ENCODE peak calls at places on chromosomes 3 and 15, in four cellular contexts. T is HepG2, J is K562, E is HCT116. F is an unnamed sample.
A peak's percentile ranks its signal among the peaks of the same experiment; 100 is the strongest.

GRCh38 chr3:99755831-99756230 is 61.8 kb upstream of the CMSS1 start:
- DNase-seq in T (no peak), J (no peak), E (no peak), F (no peak)

GRCh38 chr3:179929091-179929529 is 107.6 kb downstream of the PEX5L start:
- DNase-seq in T (peak; percentile 35), J (peak; percentile 44), E (peak; percentile 37), F (peak; percentile 71)

GRCh38 chr15:28001641-28002040 is 97.5 kb downstream of the OCA2 start:
- DNase-seq in T (no peak), J (no peak), E (no peak), F (no peak)

GRCh38 chr3:146283796-146284485 is 33.0 kb upstream of the PLSCR4 start:
- DNase-seq in T (peak; percentile 38), J (no peak), E (no peak), F (no peak)

GRCh38 chr15:69016021-69016595 is 1.6 kb downstream of the NOX5 start:
- DNase-seq in T (no peak), J (no peak), E (no peak), F (no peak)

GRCh38 chr3:131020122-131020693 is 6.4 kb downstream of the ASTE1 start:
- DNase-seq in T (no peak), J (no peak), E (no peak), F (no peak)

GRCh38 chr15:28892789-28893610 is 7.2 kb downstream of the APBA2 start:
- DNase-seq in T (no peak), J (no peak), E (no peak), F (no peak)

GRCh38 chr3:40869939-40870338 is 329.4 kb upstream of the CTNNB1 start:
- DNase-seq in T (no peak), J (no peak), E (no peak), F (no peak)

GRCh38 chr3:117248149-117248548 is 538.6 kb downstream of the TUSC7 start:
- DNase-seq in T (no peak), J (no peak), E (no peak), F (no peak)

DNA sequence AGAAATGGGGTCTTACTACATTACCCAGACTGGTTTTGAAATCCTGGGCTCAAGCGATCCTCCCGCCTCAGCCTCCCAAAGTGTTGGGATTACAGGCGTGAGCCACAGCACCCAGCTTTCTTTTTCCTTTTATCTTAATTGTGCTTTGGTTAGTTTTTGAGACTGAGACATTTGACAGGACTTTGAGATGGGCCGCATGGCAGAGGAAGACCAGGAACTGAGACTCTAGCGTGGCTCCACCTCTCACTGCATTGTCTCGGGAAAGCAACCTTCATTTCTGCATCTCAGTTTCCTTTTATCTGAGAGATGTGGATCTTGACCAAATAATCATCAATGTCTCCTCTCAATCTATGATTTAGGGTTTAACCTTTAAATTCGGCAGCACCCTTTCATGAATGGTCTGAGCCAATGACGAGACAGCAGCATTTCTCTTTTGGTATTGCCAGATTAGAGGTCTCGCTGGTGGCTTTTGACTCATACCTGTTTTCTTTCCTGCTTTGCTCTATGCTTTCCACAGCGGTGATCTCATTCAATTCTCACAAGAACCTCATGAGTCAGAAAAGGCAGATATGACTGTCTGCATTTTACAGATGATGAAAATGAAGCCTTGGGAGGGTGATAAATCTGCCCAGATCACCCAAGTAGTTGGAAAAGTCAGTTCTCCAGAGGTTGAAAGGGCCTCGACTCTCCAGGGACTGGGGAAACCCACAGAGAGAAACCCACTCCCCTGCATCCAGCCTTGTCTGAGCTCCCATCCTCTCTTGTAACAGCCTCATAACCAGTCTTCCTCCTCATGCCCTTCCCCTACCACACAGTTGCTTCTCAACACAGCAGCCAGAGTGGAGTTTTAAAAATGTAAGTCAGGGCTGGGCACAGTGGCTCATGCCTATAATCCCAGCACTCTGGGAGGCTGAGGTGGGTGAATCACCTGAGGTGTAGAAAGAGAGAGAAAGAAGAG is 84.8 kb upstream of the FOXB1 start:
- DNase-seq in T (no peak), J (no peak), E (no peak), F (no peak)
- TF ChIP-seq FOSL1 in T (no peak), J (no peak), E (no peak), F (no peak)

DNA sequence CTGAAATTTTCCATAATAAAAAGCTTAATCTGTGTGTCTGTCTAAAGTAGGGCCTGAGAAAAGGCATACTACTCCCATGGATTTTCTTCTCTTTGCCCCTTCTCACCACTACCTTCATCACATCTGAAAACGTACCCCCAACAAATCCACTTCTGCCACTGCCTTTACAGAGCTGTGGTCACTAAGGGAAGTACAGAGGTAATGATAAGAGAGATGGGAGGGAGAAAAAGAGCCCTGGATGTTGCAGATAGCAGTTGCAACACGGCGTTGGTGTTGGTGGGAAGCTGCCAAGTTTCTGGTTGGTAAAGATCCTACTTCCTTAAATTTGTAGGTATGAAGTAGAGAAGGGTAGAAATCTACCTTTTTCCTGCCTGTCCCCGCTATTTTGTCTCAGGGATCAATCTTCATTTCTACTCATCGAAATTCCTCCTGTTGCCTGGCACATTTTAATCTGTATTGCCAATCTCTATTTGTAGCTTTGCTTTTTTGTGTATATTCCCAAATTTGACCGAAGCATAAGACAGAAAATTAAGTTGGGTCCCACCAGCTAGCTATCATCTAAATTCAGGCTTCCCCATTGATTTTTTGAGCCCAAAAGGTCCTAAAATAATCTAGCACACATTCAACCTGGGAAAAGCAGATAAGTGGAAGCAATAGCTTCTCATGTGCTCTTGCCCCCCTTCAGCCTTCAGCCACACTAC is 102.9 kb downstream of the TFDP2 start:
- DNase-seq in T (no peak), J (peak; percentile 84), E (no peak), F (no peak)
- TF ChIP-seq RAD21 in T (no peak), J (no peak), E (no peak), F (no peak)

GRCh38 chr15:89446260-89446891 is 50.0 kb downstream of the RHCG start:
- DNase-seq in T (no peak), J (no peak), E (no peak), F (no peak)
- TF ChIP-seq FOSL1 in T (no peak), J (no peak), E (no peak), F (no peak)

DNA sequence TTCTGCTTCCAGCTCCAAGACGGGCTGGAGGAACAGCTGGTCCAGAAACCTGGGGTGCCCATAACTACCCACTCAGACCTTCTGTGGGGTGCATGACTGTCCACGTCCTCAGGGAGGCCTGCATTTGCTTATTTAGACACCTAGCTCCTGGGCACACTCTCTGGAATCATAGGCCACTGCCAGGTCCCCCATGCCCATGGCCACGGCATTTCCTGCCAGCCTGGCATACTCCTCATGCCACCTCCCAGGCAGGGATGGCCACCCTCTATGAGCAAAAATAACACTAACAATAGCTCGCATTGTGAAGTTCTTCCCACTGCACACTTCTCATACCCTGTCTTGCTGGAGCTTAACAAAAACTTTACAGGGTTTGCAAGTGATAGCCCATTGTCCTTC is 166.9 kb upstream of the TPM1 start:
- DNase-seq in T (no peak), J (no peak), E (no peak), F (no peak)
- TF ChIP-seq RAD21 in T (no peak), J (no peak), E (no peak), F (no peak)

GRCh38 chr3:75048650-75049049 is 434.2 kb upstream of the CNTN3 start:
- DNase-seq in T (no peak), J (no peak), E (no peak), F (no peak)

GRCh38 chr3:75042941-75043340 is 428.5 kb upstream of the CNTN3 start:
- DNase-seq in T (no peak), J (no peak), E (no peak), F (peak; percentile 47)
- TF ChIP-seq FOSL1 in T (no peak), J (no peak), E (no peak), F (no peak)

DNA sequence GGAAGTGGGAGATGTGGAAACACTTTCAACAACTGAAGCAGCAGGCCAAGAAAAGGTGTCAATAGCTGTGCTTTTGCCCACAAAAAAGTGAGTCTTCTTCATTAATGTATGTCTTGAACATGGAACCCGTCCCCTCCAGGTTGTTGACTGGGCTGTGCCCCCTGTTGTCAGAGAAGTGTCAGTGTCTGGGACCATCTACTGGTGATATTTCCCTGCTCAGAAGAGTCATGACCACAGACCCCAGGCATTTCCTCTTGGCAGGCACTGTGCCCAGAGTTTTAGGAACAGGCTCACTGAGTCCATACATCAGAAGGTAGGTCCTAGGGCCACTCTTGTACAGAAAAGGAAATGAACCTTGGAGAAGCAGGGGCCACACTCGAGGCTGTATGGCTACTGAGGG is 54.8 kb upstream of the LARS2 start:
- DNase-seq in T (no peak), J (no peak), E (no peak), F (no peak)
- TF ChIP-seq RAD21 in T (no peak), J (peak; percentile 63), E (no peak), F (no peak)

DNA sequence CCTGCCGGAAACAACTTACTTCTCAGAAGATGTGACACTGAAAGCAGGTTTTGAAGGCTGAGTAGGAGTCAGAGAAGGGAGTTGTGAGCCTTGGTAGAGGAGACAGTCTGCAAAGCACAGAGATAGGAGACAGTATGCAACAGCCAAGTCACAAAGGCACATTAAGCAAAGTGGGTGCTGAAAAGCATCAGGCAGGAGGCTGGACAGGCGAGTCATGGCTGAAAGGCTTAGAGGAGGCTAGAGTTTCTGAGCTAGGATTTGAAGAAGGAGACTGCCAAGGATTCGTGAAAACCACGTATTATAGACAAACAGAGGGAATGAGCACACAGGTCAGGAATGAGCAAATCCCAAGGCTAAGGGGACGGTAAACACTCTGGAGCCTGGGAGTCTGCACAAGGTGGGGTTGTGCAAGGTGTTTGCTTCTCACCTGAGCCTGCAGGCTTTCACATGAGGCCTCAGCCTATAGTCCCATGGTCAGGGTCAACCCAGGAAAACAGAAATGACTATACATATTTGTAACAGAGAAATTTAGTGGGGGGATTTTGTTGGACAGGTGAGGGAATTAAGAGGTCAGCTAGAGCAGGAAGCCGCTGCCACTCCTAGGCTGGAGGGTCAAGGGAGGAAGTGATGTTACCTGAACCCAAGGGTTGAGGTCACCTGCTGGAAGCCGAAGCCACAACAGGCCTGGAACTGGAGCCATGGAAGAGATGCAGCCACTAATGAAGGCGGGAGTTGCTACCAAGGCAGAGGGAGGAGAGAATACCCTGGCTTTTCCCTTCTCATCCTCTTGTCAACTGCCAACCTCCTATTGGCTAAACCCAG is 23.1 kb upstream of the TRIM71 start:
- DNase-seq in T (peak; percentile 97), J (no peak), E (no peak), F (no peak)
- TF ChIP-seq FOSL1 in T (no peak), J (no peak), E (no peak), F (no peak)

F was measured in H1.